ENCODE peak calls at places on chromosome X, in ten cellular contexts. O is HL-60, L is mammary epithelial cell, R is bronchial epithelial cell, Q is breast epithelium, N is body of pancreas, X is fibroblast of lung, C is MCF 10A, M is astrocyte of the spinal cord, B is omental fat pad. F is an unnamed sample.

GRCh38 chrX:21975827-21976226 is 35.3 kb downstream of the SMS start:
- DNase-seq in O (no peak), L (peak; percentile 19), R (peak; percentile 56), Q (no peak), N (no peak), X (peak; percentile 71), C (peak; percentile 36), M (peak; percentile 68), B (no peak), F (no peak)

GRCh38 chrX:107712231-107713204 is 63.1 kb downstream of the TSC22D3 start:
- DNase-seq in O (no peak), L (peak; percentile 19), R (peak; percentile 70), Q (no peak), N (peak; percentile 38), X (peak; percentile 64), C (peak; percentile 80), M (peak; percentile 63), B (no peak), F (no peak)

GRCh38 chrX:115958687-115959359 is 211.7 kb upstream of the AGTR2 start:
- DNase-seq in O (no peak), L (peak; percentile 27), R (peak; percentile 28), Q (no peak), N (no peak), X (no peak), C (peak; percentile 17), M (no peak), B (no peak), F (no peak)

GRCh38 chrX:132631579-132632232 is 142.9 kb upstream of the MBNL3 start:
- DNase-seq in O (no peak), L (peak; percentile 14), R (peak; percentile 38), Q (no peak), N (no peak), X (peak; percentile 17), C (peak; percentile 33), M (peak; percentile 45), B (no peak), F (no peak)

GRCh38 chrX:78098108-78098507 is 5.9 kb upstream of the PGK1 start:
- DNase-seq in O (no peak), L (no peak), R (no peak), Q (no peak), N (no peak), X (no peak), C (no peak), M (no peak), B (no peak), F (no peak)

GRCh38 chrX:29530520-29530919 is 684.8 kb upstream of the MAGEB2 start:
- DNase-seq in O (no peak), L (peak; percentile 42), R (peak; percentile 71), Q (no peak), N (no peak), X (peak; percentile 51), C (peak; percentile 5), M (peak; percentile 22), B (no peak), F (no peak)

GRCh38 chrX:1389993-1390285 is 2.0 kb downstream of the SLC25A6 start:
- DNase-seq in O (no peak), L (no peak), R (no peak), Q (no peak), N (no peak), X (no peak), C (no peak), M (no peak), B (no peak), F (no peak)

GRCh38 chrX:41313419-41313818 is 20.5 kb upstream of the DDX3X start:
- DNase-seq in O (no peak), L (no peak), R (no peak), Q (no peak), N (no peak), X (peak; percentile 93), C (peak; percentile 60), M (peak; percentile 71), B (no peak), F (no peak)

GRCh38 chrX:7062276-7062675 is 85.2 kb upstream of the STS start:
- DNase-seq in O (no peak), L (no peak), R (no peak), Q (no peak), N (no peak), X (peak; percentile 54), C (peak; percentile 6), M (peak; percentile 35), B (no peak), F (no peak)

GRCh38 chrX:352181-352580 is 33.6 kb upstream of the GTPBP6 start:
- DNase-seq in O (no peak), L (no peak), R (no peak), Q (no peak), N (no peak), X (no peak), C (no peak), M (no peak), B (no peak), F (no peak)

GRCh38 chrX:40098264-40099045 is 697 bp upstream of the BCOR start:
- DNase-seq in O (no peak), L (peak; percentile 47), R (no peak), Q (no peak), N (peak; percentile 68), X (peak; percentile 56), C (peak; percentile 26), M (peak; percentile 61), B (no peak), F (no peak)

GRCh38 chrX:338836-339400 is 20.3 kb upstream of the GTPBP6 start:
- DNase-seq in O (no peak), L (no peak), R (no peak), Q (no peak), N (no peak), X (no peak), C (no peak), M (no peak), B (no peak), F (no peak)

GRCh38 chrX:123731258-123731986 is 1.4 kb downstream of the THOC2 start:
- DNase-seq in O (no peak), L (no peak), R (peak; percentile 20), Q (no peak), N (no peak), X (peak; percentile 46), C (peak; percentile 11), M (peak; percentile 25), B (no peak), F (no peak)

GRCh38 chrX:134761788-134762187 is 103.5 kb upstream of the PLAC1 start:
- DNase-seq in O (no peak), L (no peak), R (no peak), Q (no peak), N (no peak), X (no peak), C (peak; percentile 43), M (no peak), B (no peak), F (no peak)

GRCh38 chrX:136269921-136270320 is 18.7 kb upstream of the MAP7D3 start:
- DNase-seq in O (no peak), L (no peak), R (no peak), Q (no peak), N (no peak), X (no peak), C (no peak), M (no peak), B (no peak), F (no peak)

GRCh38 chrX:81259008-81259713 is 57.3 kb downstream of the SH3BGRL start:
- DNase-seq in O (no peak), L (no peak), R (no peak), Q (no peak), N (no peak), X (peak; percentile 69), C (peak; percentile 4), M (peak; percentile 66), B (no peak), F (no peak)

GRCh38 chrX:71671043-71671829 is 3.9 kb downstream of the LOC101059915 start:
- DNase-seq in O (no peak), L (peak; percentile 70), R (peak; percentile 47), Q (no peak), N (no peak), X (no peak), C (no peak), M (no peak), B (no peak), F (no peak)

GRCh38 chrX:106035064-106035463 is 3.5 kb downstream of the SERPINA7 start:
- DNase-seq in O (no peak), L (no peak), R (no peak), Q (no peak), N (no peak), X (no peak), C (no peak), M (no peak), B (no peak), F (no peak)
- TF ChIP-seq CTCF in O (no peak), L (peak; percentile 51), R (peak; percentile 13), Q (no peak), N (peak; percentile 38), X (no peak), C (peak; percentile 12), M (peak; percentile 52), B (no peak), F (peak; percentile 1)

DNA sequence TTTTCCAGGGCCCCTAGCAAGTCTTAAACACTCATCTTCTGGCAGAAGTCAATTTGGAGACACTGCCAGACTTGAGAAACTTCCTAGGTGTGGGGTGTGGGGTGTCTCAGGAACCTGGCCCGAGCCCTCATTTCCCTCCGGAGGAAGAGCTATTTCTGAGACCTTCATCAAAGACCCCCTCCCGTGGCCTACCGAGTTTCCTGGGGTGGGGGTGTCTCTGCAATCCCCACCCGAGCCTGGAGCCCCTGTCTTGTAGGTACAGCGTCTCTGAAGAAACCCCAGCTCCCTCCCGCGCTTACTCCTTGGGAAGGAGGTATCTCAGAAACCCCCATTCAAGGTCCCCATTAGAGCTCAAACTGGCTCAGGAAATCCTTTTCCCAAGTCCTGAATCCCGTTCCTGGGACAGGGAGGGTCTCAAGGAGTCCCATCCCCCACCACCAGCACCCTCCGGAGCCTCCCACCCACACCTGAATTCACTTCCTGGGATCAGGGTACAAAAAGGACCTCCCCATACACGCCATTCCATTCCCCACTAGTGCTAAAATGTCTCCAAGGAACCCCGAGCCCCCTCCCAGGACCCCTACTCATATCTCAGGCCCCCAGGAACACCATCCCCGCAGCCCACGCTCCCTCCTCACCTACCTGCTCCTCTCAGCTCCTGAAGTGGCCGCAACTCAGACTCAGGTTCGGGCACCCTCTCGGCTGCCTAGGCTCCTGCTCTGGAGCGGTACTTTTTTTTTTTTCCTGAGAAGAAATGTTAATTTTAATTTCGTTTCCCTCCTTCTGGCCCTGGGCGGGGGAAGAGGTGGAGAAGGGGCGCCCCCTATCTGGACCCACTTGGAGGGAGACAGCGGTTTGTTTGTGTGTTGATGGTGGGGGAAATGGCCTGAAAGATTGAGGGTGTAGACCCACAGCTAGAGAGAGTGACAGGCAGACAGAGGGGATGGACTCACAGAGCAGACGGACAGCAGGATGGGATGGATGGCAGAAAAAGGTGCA is 1.1 kb downstream of the SLC38A5 start:
- DNase-seq in O (no peak), L (no peak), R (no peak), Q (no peak), N (no peak), X (no peak), C (no peak), M (no peak), B (no peak), F (no peak)
- TF ChIP-seq CTCF in O (no peak), L (no peak), R (peak; percentile 15), Q (no peak), N (no peak), X (peak; percentile 13), C (no peak), M (peak; percentile 18), B (no peak), F (peak; percentile 51)

GRCh38 chrX:85569691-85570090 is 190.2 kb upstream of the POF1B start:
- DNase-seq in O (no peak), L (no peak), R (no peak), Q (no peak), N (no peak), X (no peak), C (no peak), M (no peak), B (no peak), F (no peak)
- TF ChIP-seq CTCF in O (no peak), L (no peak), R (no peak), Q (no peak), N (no peak), X (no peak), C (no peak), M (no peak), B (no peak), F (no peak)

GRCh38 chrX:35380808-35381700 is 417.1 kb upstream of the MAGEB16 start:
- DNase-seq in O (peak; percentile 1), L (peak; percentile 42), R (peak; percentile 40), Q (no peak), N (peak; percentile 42), X (peak; percentile 1), C (peak; percentile 56), M (peak; percentile 3), B (no peak), F (no peak)
- TF ChIP-seq CTCF in O (no peak), L (peak; percentile 90), R (peak; percentile 57), Q (peak; percentile 34), N (peak; percentile 63), X (peak; percentile 6), C (peak; percentile 71), M (peak; percentile 38), B (no peak), F (peak; percentile 53)

F was measured in D721Med.